ENCODE peak calls at places on chromosomes 3 and 15, in five cellular contexts. L is central memory CD4-positive, alpha-beta T cell; F is skeletal muscle cell; B is HTR-8/SVneo; R is BE2C. K is an unnamed sample.

GRCh38 chr15:101439285-101439919 is 50.1 kb downstream of the PCSK6 start:
- DNase-seq in L (no peak), F (no peak), B (no peak), R (no peak), K (no peak)

GRCh38 chr15:93073465-93073952 is 15.5 kb downstream of the RGMA start:
- DNase-seq in R (no peak), L (no peak), B (no peak), F (no peak), K (no peak)

GRCh38 chr15:62889734-62890505 is 152.6 kb upstream of the TPM1 start:
- DNase-seq in L (no peak), B (no peak), F (no peak), R (no peak), K (no peak)

GRCh38 chr3:53149006-53149690 is 11.9 kb upstream of the PRKCD start:
- DNase-seq in F (no peak), B (no peak), R (no peak), L (no peak), K (no peak)

GRCh38 chr3:98171066-98171465 is 4.6 kb downstream of the OR5H15 start:
- DNase-seq in B (no peak), L (no peak), R (no peak), F (no peak), K (no peak)

GRCh38 chr15:58521293-58521991 is 89.7 kb downstream of the LIPC start:
- DNase-seq in L (no peak), F (peak), B (peak), R (peak), K (no peak)

GRCh38 chr3:134768116-134768515 is 26.9 kb upstream of the EPHB1 start:
- DNase-seq in L (no peak), R (no peak), B (no peak), F (no peak), K (no peak)

GRCh38 chr15:62469874-62470688 is 305.0 kb upstream of the C2CD4B start:
- DNase-seq in R (no peak), L (no peak), B (no peak), F (peak), K (no peak)

GRCh38 chr3:189330066-189330465 is 158.3 kb downstream of the TPRG1 start:
- DNase-seq in F (no peak), L (no peak), R (no peak), B (no peak), K (no peak)

GRCh38 chr3:117118604-117119003 is 409.0 kb downstream of the TUSC7 start:
- DNase-seq in B (no peak), R (no peak), L (no peak), F (no peak), K (no peak)

GRCh38 chr15:48334260-48334659 is 3.0 kb downstream of the DUT start:
- DNase-seq in R (no peak), L (no peak), B (no peak), F (no peak), K (no peak)

GRCh38 chr15:67820992-67821783 is 4.1 kb upstream of the SKOR1 start:
- DNase-seq in R (no peak), B (peak), L (no peak), F (no peak), K (no peak)

GRCh38 chr15:70056091-70056680 is 41.5 kb downstream of the TLE3 start:
- DNase-seq in R (peak), F (no peak), L (no peak), B (no peak), K (no peak)

GRCh38 chr15:38564557-38565286 is at the start of gene RASGRP1:
- DNase-seq in R (peak), F (no peak), B (peak), L (peak), K (peak)

GRCh38 chr3:84444726-84445521 is 513.9 kb upstream of the CADM2 start:
- DNase-seq in L (no peak), F (no peak), R (no peak), B (no peak), K (no peak)

GRCh38 chr3:152417181-152417580 is 148.5 kb downstream of the MBNL1 start:
- DNase-seq in R (no peak), B (no peak), L (no peak), F (no peak), K (no peak)

GRCh38 chr15:100520132-100520921 is 8.4 kb downstream of the CERS3 start:
- DNase-seq in L (no peak), B (no peak), R (no peak), F (no peak), K (no peak)

GRCh38 chr3:148631124-148631903 is 66.4 kb upstream of the AGTR1 start:
- DNase-seq in B (no peak), F (no peak), L (no peak), R (peak), K (no peak)

GRCh38 chr3:160842021-160843005 is 86.3 kb downstream of the PPM1L start:
- DNase-seq in R (no peak), B (no peak), L (no peak), F (no peak), K (no peak)

GRCh38 chr15:40511093-40511471 is 40.3 kb downstream of the CHST14 start:
- DNase-seq in B (no peak), R (no peak), L (peak), F (no peak), K (no peak)

GRCh38 chr15:79371581-79371980 is 60.6 kb upstream of the MINAR1 start:
- DNase-seq in F (no peak), R (no peak), B (no peak), L (no peak), K (no peak)

K was measured in activated T-helper 9 cell treated with anti-CD3 and anti-CD28 coated beads, Interleukin-2, amount 50 U/mL, for 16 hours.